ENCODE peak calls at places on chromosomes 16 and 17, in seven cellular contexts. F is stomach; M is pons; V is substantia nigra; G is T-helper 2 cell; E is posterior cingulate gyrus; B is effector memory CD8-positive, alpha-beta T cell. H is an unnamed sample.

GRCh38 chr16:82175627-82176026 is 5.6 kb upstream of the MPHOSPH6 start:
- DNase-seq in F (no peak), M (no peak), V (no peak), G (no peak), E (no peak), B (no peak), H (no peak)

GRCh38 chr17:73304971-73305786 is 6.6 kb downstream of the CDC42EP4 start:
- DNase-seq in F (peak), M (no peak), V (no peak), G (no peak), E (no peak), B (no peak), H (peak)

GRCh38 chr16:65522412-65522811 is 400.5 kb upstream of the CDH11 start:
- DNase-seq in F (no peak), M (no peak), V (no peak), G (no peak), E (no peak), B (no peak), H (no peak)

GRCh38 chr16:56337131-56337857 is 88.1 kb downstream of the AMFR start:
- DNase-seq in F (no peak), M (no peak), V (no peak), G (no peak), E (no peak), B (no peak), H (no peak)

GRCh38 chr17:81426676-81427445 is 31.6 kb downstream of the BAHCC1 start:
- DNase-seq in F (peak), M (no peak), V (no peak), G (no peak), E (peak), B (no peak), H (peak)

GRCh38 chr17:74736423-74737298 is at the start of gene RAB37:
- DNase-seq in F (peak), M (no peak), V (no peak), G (peak), E (no peak), B (peak), H (no peak)

GRCh38 chr16:24538756-24539294 is 541 bp upstream of the RBBP6 start:
- DNase-seq in F (peak), M (no peak), V (no peak), G (no peak), E (no peak), B (no peak), H (no peak)

GRCh38 chr16:48720266-48720665 is 110.3 kb upstream of the N4BP1 start:
- DNase-seq in F (no peak), M (no peak), V (no peak), G (no peak), E (no peak), B (no peak), H (no peak)

GRCh38 chr16:75074920-75075687 is 41.5 kb downstream of the LDHD start:
- DNase-seq in F (peak), M (no peak), V (no peak), G (peak), E (no peak), B (peak), H (no peak)

GRCh38 chr16:73304008-73304814 is 256.3 kb upstream of the ZFHX3 start:
- DNase-seq in F (no peak), M (no peak), V (no peak), G (no peak), E (no peak), B (no peak), H (no peak)

GRCh38 chr17:35716173-35716572 is 15.3 kb upstream of the RASL10B start:
- DNase-seq in F (no peak), M (no peak), V (no peak), G (no peak), E (no peak), B (no peak), H (no peak)

GRCh38 chr17:1091885-1092284 is 87.9 kb downstream of the ABR start:
- DNase-seq in F (peak), M (no peak), V (no peak), G (no peak), E (no peak), B (no peak), H (no peak)

GRCh38 chr17:43780135-43780534 is at the start of gene CFAP97D1:
- DNase-seq in F (no peak), M (no peak), V (no peak), G (no peak), E (no peak), B (no peak), H (no peak)

GRCh38 chr17:63780507-63780906 is 6.5 kb downstream of the DDX42 start:
- DNase-seq in F (peak), M (no peak), V (no peak), G (no peak), E (no peak), B (no peak), H (no peak)

GRCh38 chr16:57115504-57116182 is 23.3 kb downstream of the CPNE2 start:
- DNase-seq in F (no peak), M (peak), V (peak), G (no peak), E (peak), B (no peak), H (peak)

GRCh38 chr16:66250686-66251405 is 115.6 kb upstream of the CDH5 start:
- DNase-seq in F (peak), M (peak), V (no peak), G (no peak), E (no peak), B (no peak), H (peak)

GRCh38 chr17:50426814-50427787 is 1.1 kb downstream of the ACSF2 start:
- DNase-seq in F (peak), M (peak), V (no peak), G (no peak), E (no peak), B (no peak), H (no peak)

GRCh38 chr17:7207120-7208001 is 12.3 kb downstream of the DLG4 start:
- DNase-seq in F (no peak), M (no peak), V (no peak), G (no peak), E (peak), B (no peak), H (no peak)

GRCh38 chr17:43368740-43369506 is 29.9 kb upstream of the ARL4D start:
- DNase-seq in F (peak), M (peak), V (peak), G (peak), E (peak), B (peak), H (peak)

GRCh38 chr16:15857779-15858560 is 1.1 kb upstream of the MYH11 start:
- DNase-seq in F (peak), M (no peak), V (no peak), G (no peak), E (peak), B (no peak), H (no peak)

GRCh38 chr17:385836-386144 is 33.2 kb upstream of the RPH3AL start:
- DNase-seq in F (no peak), M (no peak), V (no peak), G (no peak), E (no peak), B (no peak), H (no peak)

GRCh38 chr17:76378548-76379274 is 5.7 kb upstream of the SPHK1 start:
- DNase-seq in F (no peak), M (no peak), V (no peak), G (no peak), E (no peak), B (no peak), H (no peak)

GRCh38 chr17:77790143-77790829 is 168.2 kb upstream of the TNRC6C start:
- DNase-seq in F (no peak), M (no peak), V (no peak), G (no peak), E (no peak), B (no peak), H (no peak)

GRCh38 chr16:760498-761343 is at the start of gene MSLN:
- DNase-seq in F (no peak), M (no peak), V (no peak), G (no peak), E (no peak), B (no peak), H (no peak)

GRCh38 chr17:19497616-19498015 is 36.0 kb upstream of the SLC47A1 start:
- DNase-seq in F (no peak), M (no peak), V (no peak), G (no peak), E (no peak), B (no peak), H (no peak)

GRCh38 chr16:2467301-2468141 is 3.6 kb upstream of the NTN3 start:
- DNase-seq in F (peak), M (no peak), V (peak), G (no peak), E (peak), B (no peak), H (peak)